ENCODE peak calls at places on chromosomes 12 and 14, in four cellular contexts. One of them, this sample, is unnamed.

GRCh38 chr12:40970320-40970907 is 217.7 kb upstream of the PDZRN4 start:
- DNase-seq in NCI-H2029 treated with DMSO at 0.1 percent for 48 hours: peak
- DNase-seq in stimulated activated CD4-positive, alpha-beta T cell treated with anti-CD3 and anti-CD28 coated beads, Interleukin-15, amount 100 ng/mL, for 1 hour: no peak
- DNase-seq in H4: peak
- DNase-seq in this sample: no peak

GRCh38 chr12:58425481-58426392 is 484.4 kb downstream of the ATP23 start:
- DNase-seq in NCI-H2029 treated with DMSO at 0.1 percent for 48 hours: no peak
- DNase-seq in stimulated activated CD4-positive, alpha-beta T cell treated with anti-CD3 and anti-CD28 coated beads, Interleukin-15, amount 100 ng/mL, for 1 hour: no peak
- DNase-seq in H4: peak
- DNase-seq in this sample: no peak

GRCh38 chr14:61211476-61212262 is 69.5 kb downstream of the TMEM30B start:
- DNase-seq in NCI-H2029 treated with DMSO at 0.1 percent for 48 hours: peak
- DNase-seq in stimulated activated CD4-positive, alpha-beta T cell treated with anti-CD3 and anti-CD28 coated beads, Interleukin-15, amount 100 ng/mL, for 1 hour: no peak
- DNase-seq in H4: no peak
- DNase-seq in this sample: no peak

GRCh38 chr12:126337556-126337955 is 1272.3 kb downstream of the AACS start:
- DNase-seq in NCI-H2029 treated with DMSO at 0.1 percent for 48 hours: no peak
- DNase-seq in stimulated activated CD4-positive, alpha-beta T cell treated with anti-CD3 and anti-CD28 coated beads, Interleukin-15, amount 100 ng/mL, for 1 hour: no peak
- DNase-seq in H4: peak
- DNase-seq in this sample: no peak

GRCh38 chr14:73744874-73745529 is 30.8 kb upstream of the PNMA1 start:
- DNase-seq in NCI-H2029 treated with DMSO at 0.1 percent for 48 hours: no peak
- DNase-seq in stimulated activated CD4-positive, alpha-beta T cell treated with anti-CD3 and anti-CD28 coated beads, Interleukin-15, amount 100 ng/mL, for 1 hour: no peak
- DNase-seq in H4: no peak
- DNase-seq in this sample: peak

GRCh38 chr12:95118138-95118787 is 44.8 kb upstream of the NR2C1 start:
- DNase-seq in NCI-H2029 treated with DMSO at 0.1 percent for 48 hours: no peak
- DNase-seq in stimulated activated CD4-positive, alpha-beta T cell treated with anti-CD3 and anti-CD28 coated beads, Interleukin-15, amount 100 ng/mL, for 1 hour: no peak
- DNase-seq in H4: no peak
- DNase-seq in this sample: no peak

GRCh38 chr12:65494537-65494936 is 216.1 kb downstream of the MSRB3 start:
- DNase-seq in NCI-H2029 treated with DMSO at 0.1 percent for 48 hours: no peak
- DNase-seq in stimulated activated CD4-positive, alpha-beta T cell treated with anti-CD3 and anti-CD28 coated beads, Interleukin-15, amount 100 ng/mL, for 1 hour: no peak
- DNase-seq in H4: no peak
- DNase-seq in this sample: no peak

GRCh38 chr14:23538785-23539184 is 12.8 kb downstream of the ZFHX2 start:
- DNase-seq in NCI-H2029 treated with DMSO at 0.1 percent for 48 hours: peak
- DNase-seq in stimulated activated CD4-positive, alpha-beta T cell treated with anti-CD3 and anti-CD28 coated beads, Interleukin-15, amount 100 ng/mL, for 1 hour: no peak
- DNase-seq in H4: no peak
- DNase-seq in this sample: no peak

GRCh38 chr14:100332797-100333196 is 9.7 kb downstream of the SLC25A47 start:
- DNase-seq in NCI-H2029 treated with DMSO at 0.1 percent for 48 hours: no peak
- DNase-seq in stimulated activated CD4-positive, alpha-beta T cell treated with anti-CD3 and anti-CD28 coated beads, Interleukin-15, amount 100 ng/mL, for 1 hour: no peak
- DNase-seq in H4: no peak
- DNase-seq in this sample: no peak

GRCh38 chr14:103380719-103381377 is 4.4 kb upstream of the MARK3 start:
- DNase-seq in NCI-H2029 treated with DMSO at 0.1 percent for 48 hours: no peak
- DNase-seq in stimulated activated CD4-positive, alpha-beta T cell treated with anti-CD3 and anti-CD28 coated beads, Interleukin-15, amount 100 ng/mL, for 1 hour: no peak
- DNase-seq in H4: no peak
- DNase-seq in this sample: no peak

GRCh38 chr14:74506408-74506807 is 12.8 kb downstream of the ISCA2 start:
- DNase-seq in NCI-H2029 treated with DMSO at 0.1 percent for 48 hours: no peak
- DNase-seq in stimulated activated CD4-positive, alpha-beta T cell treated with anti-CD3 and anti-CD28 coated beads, Interleukin-15, amount 100 ng/mL, for 1 hour: no peak
- DNase-seq in H4: no peak
- DNase-seq in this sample: no peak

GRCh38 chr12:27068863-27069262 is 13.5 kb downstream of the C12orf71 start:
- DNase-seq in NCI-H2029 treated with DMSO at 0.1 percent for 48 hours: no peak
- DNase-seq in stimulated activated CD4-positive, alpha-beta T cell treated with anti-CD3 and anti-CD28 coated beads, Interleukin-15, amount 100 ng/mL, for 1 hour: no peak
- DNase-seq in H4: no peak
- DNase-seq in this sample: peak

GRCh38 chr12:63276537-63277365 is 125.8 kb upstream of the AVPR1A start:
- DNase-seq in NCI-H2029 treated with DMSO at 0.1 percent for 48 hours: peak
- DNase-seq in stimulated activated CD4-positive, alpha-beta T cell treated with anti-CD3 and anti-CD28 coated beads, Interleukin-15, amount 100 ng/mL, for 1 hour: no peak
- DNase-seq in H4: peak
- DNase-seq in this sample: no peak

GRCh38 chr14:29536886-29537511 is 390.6 kb downstream of the PRKD1 start:
- DNase-seq in NCI-H2029 treated with DMSO at 0.1 percent for 48 hours: no peak
- DNase-seq in stimulated activated CD4-positive, alpha-beta T cell treated with anti-CD3 and anti-CD28 coated beads, Interleukin-15, amount 100 ng/mL, for 1 hour: no peak
- DNase-seq in H4: peak
- DNase-seq in this sample: no peak

GRCh38 chr12:124477109-124477915 is 90.1 kb downstream of the NCOR2 start:
- DNase-seq in NCI-H2029 treated with DMSO at 0.1 percent for 48 hours: no peak
- DNase-seq in stimulated activated CD4-positive, alpha-beta T cell treated with anti-CD3 and anti-CD28 coated beads, Interleukin-15, amount 100 ng/mL, for 1 hour: no peak
- DNase-seq in H4: no peak
- DNase-seq in this sample: no peak

GRCh38 chr14:100529561-100530031 is 57.6 kb downstream of the BEGAIN start:
- DNase-seq in NCI-H2029 treated with DMSO at 0.1 percent for 48 hours: no peak
- DNase-seq in stimulated activated CD4-positive, alpha-beta T cell treated with anti-CD3 and anti-CD28 coated beads, Interleukin-15, amount 100 ng/mL, for 1 hour: no peak
- DNase-seq in H4: peak
- DNase-seq in this sample: peak

GRCh38 chr14:36085861-36086260 is 90.7 kb downstream of the PTCSC3 start:
- DNase-seq in NCI-H2029 treated with DMSO at 0.1 percent for 48 hours: peak
- DNase-seq in stimulated activated CD4-positive, alpha-beta T cell treated with anti-CD3 and anti-CD28 coated beads, Interleukin-15, amount 100 ng/mL, for 1 hour: no peak
- DNase-seq in H4: no peak
- DNase-seq in this sample: no peak

GRCh38 chr12:47094804-47095203 is 15.0 kb upstream of the AMIGO2 start:
- DNase-seq in NCI-H2029 treated with DMSO at 0.1 percent for 48 hours: no peak
- DNase-seq in stimulated activated CD4-positive, alpha-beta T cell treated with anti-CD3 and anti-CD28 coated beads, Interleukin-15, amount 100 ng/mL, for 1 hour: no peak
- DNase-seq in H4: peak
- DNase-seq in this sample: no peak

GRCh38 chr12:12645485-12645884 is 33.8 kb downstream of the CREBL2 start:
- DNase-seq in NCI-H2029 treated with DMSO at 0.1 percent for 48 hours: no peak
- DNase-seq in stimulated activated CD4-positive, alpha-beta T cell treated with anti-CD3 and anti-CD28 coated beads, Interleukin-15, amount 100 ng/mL, for 1 hour: no peak
- DNase-seq in H4: no peak
- DNase-seq in this sample: no peak

GRCh38 chr12:124742111-124742510 is 121.6 kb downstream of the SCARB1 start:
- DNase-seq in NCI-H2029 treated with DMSO at 0.1 percent for 48 hours: no peak
- DNase-seq in stimulated activated CD4-positive, alpha-beta T cell treated with anti-CD3 and anti-CD28 coated beads, Interleukin-15, amount 100 ng/mL, for 1 hour: no peak
- DNase-seq in H4: no peak
- DNase-seq in this sample: peak